ENCODE peak calls at places on chromosomes 5 and 9, in ten cellular contexts. One of them, this sample, is unnamed.

GRCh38 chr5:170782438-170782837 is 1.1 kb upstream of the GABRP start:
- DNase-seq in fibroblast of pulmonary artery: no peak
- DNase-seq in BJ: no peak
- DNase-seq in heart left ventricle: peak
- DNase-seq in prostate gland: no peak
- DNase-seq in HCT116: no peak
- DNase-seq in GM13977: no peak
- DNase-seq in coronary artery: peak
- DNase-seq in Panc1: no peak
- DNase-seq in CD14-positive monocyte: no peak
- DNase-seq in this sample: no peak

GRCh38 chr5:108749130-108749861 is 1.6 kb downstream of the FER start:
- DNase-seq in prostate gland: peak
- DNase-seq in coronary artery: no peak
- DNase-seq in fibroblast of pulmonary artery: no peak
- DNase-seq in Panc1: no peak
- DNase-seq in heart left ventricle: no peak
- DNase-seq in BJ: no peak
- DNase-seq in HCT116: no peak
- DNase-seq in GM13977: peak
- DNase-seq in CD14-positive monocyte: no peak
- DNase-seq in this sample: no peak

GRCh38 chr5:159097461-159098284 is 2.0 kb downstream of the EBF1 start:
- DNase-seq in fibroblast of pulmonary artery: peak
- DNase-seq in HCT116: no peak
- DNase-seq in heart left ventricle: peak
- DNase-seq in Panc1: no peak
- DNase-seq in prostate gland: no peak
- DNase-seq in coronary artery: no peak
- DNase-seq in CD14-positive monocyte: no peak
- DNase-seq in GM13977: peak
- DNase-seq in BJ: no peak
- DNase-seq in this sample: no peak

GRCh38 chr5:57676228-57677098 is 193.9 kb upstream of the ACTBL2 start:
- DNase-seq in BJ: no peak
- DNase-seq in prostate gland: no peak
- DNase-seq in CD14-positive monocyte: no peak
- DNase-seq in Panc1: no peak
- DNase-seq in coronary artery: no peak
- DNase-seq in HCT116: no peak
- DNase-seq in heart left ventricle: no peak
- DNase-seq in fibroblast of pulmonary artery: peak
- DNase-seq in GM13977: no peak
- DNase-seq in this sample: no peak

GRCh38 chr5:115351356-115352195 is 55.1 kb upstream of the CCDC112 start:
- DNase-seq in HCT116: no peak
- DNase-seq in GM13977: no peak
- DNase-seq in coronary artery: no peak
- DNase-seq in fibroblast of pulmonary artery: peak
- DNase-seq in prostate gland: no peak
- DNase-seq in CD14-positive monocyte: no peak
- DNase-seq in Panc1: no peak
- DNase-seq in heart left ventricle: no peak
- DNase-seq in BJ: no peak
- DNase-seq in this sample: no peak

GRCh38 chr9:96178153-96178552 is 123.8 kb downstream of the HSD17B3 start:
- DNase-seq in BJ: no peak
- DNase-seq in coronary artery: no peak
- DNase-seq in fibroblast of pulmonary artery: no peak
- DNase-seq in HCT116: no peak
- DNase-seq in heart left ventricle: no peak
- DNase-seq in Panc1: no peak
- DNase-seq in CD14-positive monocyte: no peak
- DNase-seq in prostate gland: no peak
- DNase-seq in GM13977: no peak
- DNase-seq in this sample: no peak

GRCh38 chr9:37520641-37521040 is 34.9 kb downstream of the POLR1E start:
- DNase-seq in Panc1: no peak
- DNase-seq in HCT116: no peak
- DNase-seq in heart left ventricle: no peak
- DNase-seq in CD14-positive monocyte: no peak
- DNase-seq in GM13977: no peak
- DNase-seq in coronary artery: no peak
- DNase-seq in fibroblast of pulmonary artery: no peak
- DNase-seq in prostate gland: no peak
- DNase-seq in BJ: no peak
- DNase-seq in this sample: no peak

GRCh38 chr5:157732130-157732783 is 1.0 kb downstream of the THG1L start:
- DNase-seq in BJ: no peak
- DNase-seq in GM13977: no peak
- DNase-seq in fibroblast of pulmonary artery: no peak
- DNase-seq in coronary artery: no peak
- DNase-seq in HCT116: no peak
- DNase-seq in CD14-positive monocyte: no peak
- DNase-seq in prostate gland: no peak
- DNase-seq in heart left ventricle: no peak
- DNase-seq in Panc1: no peak
- DNase-seq in this sample: no peak

GRCh38 chr5:8585230-8586018 is 716.5 kb downstream of the MTRR start:
- DNase-seq in CD14-positive monocyte: no peak
- DNase-seq in prostate gland: no peak
- DNase-seq in heart left ventricle: no peak
- DNase-seq in HCT116: no peak
- DNase-seq in BJ: no peak
- DNase-seq in coronary artery: no peak
- DNase-seq in fibroblast of pulmonary artery: peak
- DNase-seq in GM13977: no peak
- DNase-seq in Panc1: no peak
- DNase-seq in this sample: no peak

GRCh38 chr5:157476699-157477408 is 16.8 kb downstream of the NIPAL4 start:
- DNase-seq in prostate gland: peak
- DNase-seq in CD14-positive monocyte: no peak
- DNase-seq in GM13977: peak
- DNase-seq in heart left ventricle: no peak
- DNase-seq in fibroblast of pulmonary artery: peak
- DNase-seq in coronary artery: no peak
- DNase-seq in HCT116: peak
- DNase-seq in Panc1: no peak
- DNase-seq in BJ: peak
- DNase-seq in this sample: peak

GRCh38 chr5:83924891-83925290 is 204.2 kb upstream of the HAPLN1 start:
- DNase-seq in HCT116: no peak
- DNase-seq in CD14-positive monocyte: no peak
- DNase-seq in GM13977: no peak
- DNase-seq in Panc1: no peak
- DNase-seq in prostate gland: no peak
- DNase-seq in BJ: no peak
- DNase-seq in fibroblast of pulmonary artery: no peak
- DNase-seq in coronary artery: no peak
- DNase-seq in heart left ventricle: no peak
- DNase-seq in this sample: no peak

GRCh38 chr5:140371356-140372151 is 11.6 kb downstream of the SLC4A9 start:
- DNase-seq in heart left ventricle: no peak
- DNase-seq in BJ: no peak
- DNase-seq in Panc1: no peak
- DNase-seq in prostate gland: no peak
- DNase-seq in HCT116: no peak
- DNase-seq in GM13977: no peak
- DNase-seq in coronary artery: no peak
- DNase-seq in CD14-positive monocyte: no peak
- DNase-seq in fibroblast of pulmonary artery: no peak
- DNase-seq in this sample: no peak

GRCh38 chr5:152246401-152246800 is 158.7 kb downstream of the NMUR2 start:
- DNase-seq in Panc1: no peak
- DNase-seq in CD14-positive monocyte: no peak
- DNase-seq in prostate gland: no peak
- DNase-seq in heart left ventricle: no peak
- DNase-seq in coronary artery: no peak
- DNase-seq in BJ: no peak
- DNase-seq in HCT116: no peak
- DNase-seq in fibroblast of pulmonary artery: peak
- DNase-seq in GM13977: no peak
- DNase-seq in this sample: no peak

GRCh38 chr5:180494510-180495181 is 467 bp downstream of the CNOT6 start:
- DNase-seq in fibroblast of pulmonary artery: no peak
- DNase-seq in CD14-positive monocyte: no peak
- DNase-seq in heart left ventricle: peak
- DNase-seq in Panc1: no peak
- DNase-seq in BJ: no peak
- DNase-seq in coronary artery: no peak
- DNase-seq in GM13977: peak
- DNase-seq in prostate gland: peak
- DNase-seq in HCT116: no peak
- DNase-seq in this sample: peak

GRCh38 chr5:158619083-158619788 is 480.5 kb downstream of the EBF1 start:
- DNase-seq in BJ: no peak
- DNase-seq in prostate gland: no peak
- DNase-seq in Panc1: no peak
- DNase-seq in fibroblast of pulmonary artery: no peak
- DNase-seq in heart left ventricle: peak
- DNase-seq in CD14-positive monocyte: no peak
- DNase-seq in GM13977: no peak
- DNase-seq in coronary artery: no peak
- DNase-seq in HCT116: no peak
- DNase-seq in this sample: no peak

DNA sequence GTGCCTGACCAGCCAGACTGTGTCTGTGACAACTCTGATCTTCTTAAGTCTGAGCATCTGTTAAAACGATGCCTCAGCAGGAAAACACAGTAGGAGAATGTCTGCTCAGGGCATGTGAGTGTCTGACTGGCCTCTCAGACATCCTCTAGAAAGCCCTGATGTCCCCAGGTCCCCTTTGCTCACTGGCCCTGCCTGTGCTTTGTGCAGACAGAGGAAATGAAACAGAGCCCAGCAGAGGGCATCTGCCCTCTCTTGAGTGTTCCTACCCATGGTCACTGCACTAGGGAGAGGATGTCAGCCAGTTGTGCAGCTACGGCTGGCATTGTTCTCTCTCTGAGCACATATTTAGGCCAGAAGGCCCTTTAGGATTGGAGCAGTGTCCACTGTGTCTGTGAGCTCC is 56.9 kb downstream of the TRPC7 start:
- DNase-seq in Panc1: no peak
- DNase-seq in CD14-positive monocyte: no peak
- DNase-seq in coronary artery: no peak
- DNase-seq in HCT116: no peak
- DNase-seq in heart left ventricle: no peak
- DNase-seq in prostate gland: no peak
- DNase-seq in fibroblast of pulmonary artery: no peak
- DNase-seq in GM13977: no peak
- DNase-seq in BJ: no peak
- DNase-seq in this sample: no peak
- TF ChIP-seq CTCF in Panc1: peak
- TF ChIP-seq CTCF in CD14-positive monocyte: no peak
- TF ChIP-seq CTCF in coronary artery: no peak
- TF ChIP-seq CTCF in HCT116: no peak
- TF ChIP-seq CTCF in heart left ventricle: no peak
- TF ChIP-seq CTCF in prostate gland: no peak
- TF ChIP-seq CTCF in fibroblast of pulmonary artery: peak
- TF ChIP-seq CTCF in GM13977: peak
- TF ChIP-seq CTCF in BJ: no peak
- TF ChIP-seq CTCF in this sample: no peak

DNA sequence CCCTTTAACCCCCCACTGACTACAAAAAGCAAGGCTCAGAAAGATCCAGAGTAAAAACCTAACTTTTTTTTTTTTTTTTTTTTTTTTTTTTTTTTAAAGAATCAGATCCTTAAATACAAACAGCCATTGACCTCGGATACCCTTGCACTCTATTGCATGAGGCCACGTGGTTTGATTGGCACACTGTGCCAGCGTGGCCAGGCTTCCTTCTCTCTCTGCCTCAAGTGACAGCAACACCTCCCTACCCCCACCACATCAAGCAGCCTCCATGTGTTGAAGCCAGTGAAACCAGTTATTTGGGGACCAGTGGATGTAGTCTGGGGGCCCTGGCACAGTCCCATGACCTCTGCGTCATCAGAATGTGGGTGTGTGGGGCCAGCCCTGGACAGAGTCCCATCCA is 71.4 kb downstream of the OTULIN start:
- DNase-seq in Panc1: no peak
- DNase-seq in BJ: no peak
- DNase-seq in HCT116: no peak
- DNase-seq in fibroblast of pulmonary artery: no peak
- DNase-seq in GM13977: no peak
- DNase-seq in prostate gland: no peak
- DNase-seq in heart left ventricle: peak
- DNase-seq in CD14-positive monocyte: no peak
- DNase-seq in coronary artery: no peak
- DNase-seq in this sample: no peak
- TF ChIP-seq CTCF in Panc1: no peak
- TF ChIP-seq CTCF in BJ: no peak
- TF ChIP-seq CTCF in HCT116: no peak
- TF ChIP-seq CTCF in fibroblast of pulmonary artery: no peak
- TF ChIP-seq CTCF in GM13977: no peak
- TF ChIP-seq CTCF in prostate gland: no peak
- TF ChIP-seq CTCF in heart left ventricle: no peak
- TF ChIP-seq CTCF in CD14-positive monocyte: no peak
- TF ChIP-seq CTCF in coronary artery: no peak
- TF ChIP-seq CTCF in this sample: no peak

GRCh38 chr5:160685219-160685618 is 166.8 kb downstream of the ATP10B start:
- DNase-seq in HCT116: no peak
- DNase-seq in prostate gland: no peak
- DNase-seq in BJ: no peak
- DNase-seq in coronary artery: no peak
- DNase-seq in heart left ventricle: no peak
- DNase-seq in Panc1: no peak
- DNase-seq in fibroblast of pulmonary artery: no peak
- DNase-seq in GM13977: no peak
- DNase-seq in CD14-positive monocyte: no peak
- DNase-seq in this sample: no peak

GRCh38 chr5:160685695-160686094 is 166.3 kb downstream of the ATP10B start:
- DNase-seq in CD14-positive monocyte: no peak
- DNase-seq in fibroblast of pulmonary artery: no peak
- DNase-seq in coronary artery: no peak
- DNase-seq in GM13977: peak
- DNase-seq in heart left ventricle: no peak
- DNase-seq in Panc1: no peak
- DNase-seq in HCT116: no peak
- DNase-seq in prostate gland: no peak
- DNase-seq in BJ: no peak
- DNase-seq in this sample: no peak
- TF ChIP-seq CTCF in CD14-positive monocyte: peak
- TF ChIP-seq CTCF in fibroblast of pulmonary artery: no peak
- TF ChIP-seq CTCF in coronary artery: no peak
- TF ChIP-seq CTCF in GM13977: peak
- TF ChIP-seq CTCF in heart left ventricle: peak
- TF ChIP-seq CTCF in Panc1: peak
- TF ChIP-seq CTCF in HCT116: peak
- TF ChIP-seq CTCF in prostate gland: no peak
- TF ChIP-seq CTCF in BJ: no peak
- TF ChIP-seq CTCF in this sample: peak

GRCh38 chr9:137294684-137295312 is 7.3 kb downstream of the NRARP start:
- DNase-seq in HCT116: no peak
- DNase-seq in CD14-positive monocyte: peak
- DNase-seq in BJ: no peak
- DNase-seq in heart left ventricle: no peak
- DNase-seq in coronary artery: no peak
- DNase-seq in prostate gland: no peak
- DNase-seq in fibroblast of pulmonary artery: peak
- DNase-seq in GM13977: peak
- DNase-seq in Panc1: no peak
- DNase-seq in this sample: no peak
- TF ChIP-seq CTCF in HCT116: no peak
- TF ChIP-seq CTCF in CD14-positive monocyte: no peak
- TF ChIP-seq CTCF in BJ: peak
- TF ChIP-seq CTCF in heart left ventricle: peak
- TF ChIP-seq CTCF in coronary artery: no peak
- TF ChIP-seq CTCF in prostate gland: peak
- TF ChIP-seq CTCF in fibroblast of pulmonary artery: peak
- TF ChIP-seq CTCF in GM13977: peak
- TF ChIP-seq CTCF in Panc1: no peak
- TF ChIP-seq CTCF in this sample: no peak

GRCh38 chr5:176679365-176680225 is 32.3 kb downstream of the TSPAN17 start:
- DNase-seq in HCT116: no peak
- DNase-seq in prostate gland: no peak
- DNase-seq in BJ: no peak
- DNase-seq in coronary artery: no peak
- DNase-seq in GM13977: no peak
- DNase-seq in CD14-positive monocyte: no peak
- DNase-seq in fibroblast of pulmonary artery: no peak
- DNase-seq in Panc1: no peak
- DNase-seq in heart left ventricle: no peak
- DNase-seq in this sample: no peak
- TF ChIP-seq CTCF in HCT116: no peak
- TF ChIP-seq CTCF in prostate gland: no peak
- TF ChIP-seq CTCF in BJ: no peak
- TF ChIP-seq CTCF in coronary artery: no peak
- TF ChIP-seq CTCF in GM13977: no peak
- TF ChIP-seq CTCF in CD14-positive monocyte: no peak
- TF ChIP-seq CTCF in fibroblast of pulmonary artery: no peak
- TF ChIP-seq CTCF in Panc1: no peak
- TF ChIP-seq CTCF in heart left ventricle: no peak
- TF ChIP-seq CTCF in this sample: no peak

This sample was measured in Peyer's patch.